ENCODE peak calls at places on chromosomes 5 and 9, in seven cellular contexts. V is GM12892, Y is K562, B is stomach, F is endothelial cell of umbilical vein, X is transverse colon, Z is HepG2. M is an unnamed sample.

GRCh38 chr9:89891221-89892052 is 286.6 kb downstream of the GADD45G start:
- DNase-seq in V (no peak), Y (no peak), B (peak), F (no peak), X (peak), Z (no peak), M (peak)

GRCh38 chr5:155728146-155728856 is 598.7 kb upstream of the SGCD start:
- DNase-seq in V (no peak), Y (no peak), B (peak), F (no peak), X (peak), Z (no peak), M (peak)

GRCh38 chr5:113223831-113224604 is 210.8 kb downstream of the TSSK1B start:
- DNase-seq in V (no peak), Y (no peak), B (no peak), F (no peak), X (no peak), Z (no peak), M (no peak)

GRCh38 chr9:133117271-133118178 is 3.5 kb downstream of the RALGDS start:
- DNase-seq in V (no peak), Y (no peak), B (peak), F (no peak), X (no peak), Z (no peak), M (peak)

GRCh38 chr5:4387295-4387694 is 752.8 kb upstream of the ADAMTS16 start:
- DNase-seq in V (no peak), Y (no peak), B (no peak), F (no peak), X (no peak), Z (no peak), M (no peak)

GRCh38 chr5:102865510-102866314 is 110.6 kb downstream of the PAM start:
- DNase-seq in V (peak), Y (peak), B (peak), F (peak), X (peak), Z (no peak), M (peak)

GRCh38 chr5:143361438-143361837 is 42.0 kb downstream of the NR3C1 start:
- DNase-seq in V (no peak), Y (no peak), B (no peak), F (no peak), X (no peak), Z (no peak), M (no peak)

GRCh38 chr5:500491-500890 is 23.8 kb downstream of the SLC9A3 start:
- DNase-seq in V (no peak), Y (no peak), B (no peak), F (no peak), X (no peak), Z (no peak), M (no peak)

GRCh38 chr5:52789867-52790266 is 2.2 kb downstream of the ITGA1 start:
- DNase-seq in V (no peak), Y (no peak), B (no peak), F (no peak), X (no peak), Z (no peak), M (no peak)

GRCh38 chr5:165310031-165310430 is 1804.6 kb downstream of the MAT2B start:
- DNase-seq in V (no peak), Y (no peak), B (no peak), F (no peak), X (no peak), Z (no peak), M (no peak)

GRCh38 chr9:76311576-76311975 is 82.7 kb downstream of the RFK start:
- DNase-seq in V (no peak), Y (no peak), B (no peak), F (no peak), X (no peak), Z (no peak), M (no peak)

GRCh38 chr9:96219615-96220257 is 82.2 kb downstream of the HSD17B3 start:
- DNase-seq in V (peak), Y (peak), B (peak), F (peak), X (peak), Z (no peak), M (peak)

GRCh38 chr5:122435738-122436137 is 123.7 kb downstream of the SNCAIP start:
- DNase-seq in V (no peak), Y (no peak), B (no peak), F (no peak), X (no peak), Z (no peak), M (no peak)

GRCh38 chr9:86282077-86282978 is at the start of gene ISCA1:
- DNase-seq in V (peak), Y (peak), B (peak), F (peak), X (peak), Z (peak), M (peak)
- TF ChIP-seq POLR2AphosphoS5 in V (peak), Y (peak), B (peak), F (peak), X (peak), Z (peak), M (peak)

GRCh38 chr9:128127990-128128835 is 684 bp upstream of the PTGES2 start:
- DNase-seq in V (peak), Y (peak), B (peak), F (peak), X (peak), Z (peak), M (peak)
- TF ChIP-seq POLR2AphosphoS5 in V (no peak), Y (peak), B (peak), F (peak), X (peak), Z (peak), M (peak)

GRCh38 chr5:40828690-40829661 is 6.0 kb downstream of the RPL37 start:
- DNase-seq in V (no peak), Y (no peak), B (no peak), F (no peak), X (no peak), Z (no peak), M (no peak)

GRCh38 chr5:40826778-40827478 is 8.1 kb downstream of the RPL37 start:
- DNase-seq in V (no peak), Y (no peak), B (no peak), F (no peak), X (no peak), Z (no peak), M (no peak)

GRCh38 chr5:40828021-40828631 is 6.9 kb downstream of the RPL37 start:
- DNase-seq in V (no peak), Y (no peak), B (no peak), F (no peak), X (no peak), Z (no peak), M (no peak)

GRCh38 chr5:40827479-40827977 is 7.5 kb downstream of the RPL37 start:
- DNase-seq in V (no peak), Y (no peak), B (no peak), F (no peak), X (no peak), Z (no peak), M (no peak)

GRCh38 chr5:40823459-40823858 is 11.6 kb downstream of the RPL37 start:
- DNase-seq in V (no peak), Y (no peak), B (no peak), F (no peak), X (no peak), Z (no peak), M (no peak)
- TF ChIP-seq POLR2AphosphoS5 in V (no peak), Y (no peak), B (no peak), F (no peak), X (no peak), Z (no peak), M (no peak)

DNA sequence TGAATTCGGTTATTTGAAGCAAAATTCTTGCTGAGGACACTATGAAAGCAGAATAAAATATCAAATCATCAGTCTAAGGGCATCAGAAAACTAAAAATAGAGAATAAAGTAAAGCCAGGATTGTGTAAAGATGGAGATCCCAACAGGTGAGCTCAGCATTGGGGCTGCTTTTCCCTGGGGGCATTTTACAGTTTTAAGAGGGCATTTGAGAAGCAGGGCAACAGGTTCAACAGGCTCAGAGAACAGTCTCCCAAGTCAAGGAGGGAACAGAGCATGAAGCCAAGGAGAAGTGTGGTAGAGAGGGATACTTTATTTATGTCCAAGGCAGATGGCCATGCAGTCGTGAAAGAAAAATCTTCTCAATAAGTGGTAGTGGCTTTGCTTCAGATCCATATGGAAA is 145.4 kb downstream of the SYK start:
- DNase-seq in V (no peak), Y (no peak), B (no peak), F (no peak), X (no peak), Z (no peak), M (no peak)
- TF ChIP-seq POLR2AphosphoS5 in V (no peak), Y (no peak), B (no peak), F (no peak), X (no peak), Z (no peak), M (no peak)

GRCh38 chr5:115825948-115826347 is 9.5 kb upstream of the CDO1 start:
- DNase-seq in V (no peak), Y (no peak), B (no peak), F (no peak), X (no peak), Z (no peak), M (no peak)

GRCh38 chr5:115835481-115835880 is 5.9 kb downstream of the ATG12 start:
- DNase-seq in V (no peak), Y (no peak), B (no peak), F (no peak), X (no peak), Z (no peak), M (no peak)

GRCh38 chr5:115829913-115830312 is 11.5 kb downstream of the ATG12 start:
- DNase-seq in V (no peak), Y (no peak), B (no peak), F (no peak), X (no peak), Z (no peak), M (no peak)

DNA sequence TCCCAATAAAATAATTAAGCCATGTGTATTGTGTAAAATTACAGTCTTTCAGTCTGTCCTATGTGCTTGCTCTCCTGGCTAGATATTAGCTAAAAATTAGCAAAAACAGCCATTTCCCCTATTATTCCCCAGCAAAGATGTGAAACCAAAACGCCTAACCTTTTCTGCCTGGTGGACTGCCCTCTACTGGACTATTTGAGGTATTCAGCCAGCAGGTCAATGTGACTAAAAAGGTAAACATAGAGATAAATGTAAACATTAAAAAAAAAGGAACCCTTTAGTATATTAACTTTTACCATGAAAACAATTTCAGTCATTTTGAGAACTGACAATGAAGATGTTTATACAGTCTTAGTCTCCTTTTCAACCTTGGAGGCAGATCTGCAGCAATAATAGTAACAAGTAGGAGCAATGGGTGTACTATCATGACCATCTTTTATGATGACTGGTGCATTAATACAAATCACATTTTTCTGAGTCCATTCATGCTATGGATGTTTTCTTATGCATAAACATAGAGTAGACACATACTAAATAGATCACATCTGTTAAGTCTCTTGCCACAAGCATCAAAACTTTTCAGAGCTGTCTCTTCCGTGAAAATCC is 10.1 kb downstream of the ATG12 start:
- DNase-seq in V (no peak), Y (peak), B (no peak), F (peak), X (peak), Z (peak), M (no peak)
- TF ChIP-seq POLR2AphosphoS5 in V (no peak), Y (no peak), B (no peak), F (no peak), X (no peak), Z (no peak), M (no peak)

GRCh38 chr9:5798581-5798980 is 34.3 kb downstream of the ERMP1 start:
- DNase-seq in V (no peak), Y (no peak), B (no peak), F (no peak), X (no peak), Z (no peak), M (no peak)
- TF ChIP-seq POLR2AphosphoS5 in V (no peak), Y (no peak), B (no peak), F (no peak), X (no peak), Z (no peak), M (no peak)

GRCh38 chr9:68457803-68458202 is 82.9 kb downstream of the TMEM252 start:
- DNase-seq in V (no peak), Y (no peak), B (no peak), F (no peak), X (no peak), Z (no peak), M (no peak)

GRCh38 chr9:68454579-68455334 is 85.9 kb downstream of the TMEM252 start:
- DNase-seq in V (no peak), Y (no peak), B (no peak), F (no peak), X (no peak), Z (no peak), M (no peak)

GRCh38 chr9:68462004-68462775 is 78.5 kb downstream of the TMEM252 start:
- DNase-seq in V (no peak), Y (no peak), B (no peak), F (no peak), X (no peak), Z (no peak), M (no peak)

GRCh38 chr9:68455436-68455835 is 85.2 kb downstream of the TMEM252 start:
- DNase-seq in V (no peak), Y (no peak), B (no peak), F (no peak), X (no peak), Z (no peak), M (no peak)

DNA sequence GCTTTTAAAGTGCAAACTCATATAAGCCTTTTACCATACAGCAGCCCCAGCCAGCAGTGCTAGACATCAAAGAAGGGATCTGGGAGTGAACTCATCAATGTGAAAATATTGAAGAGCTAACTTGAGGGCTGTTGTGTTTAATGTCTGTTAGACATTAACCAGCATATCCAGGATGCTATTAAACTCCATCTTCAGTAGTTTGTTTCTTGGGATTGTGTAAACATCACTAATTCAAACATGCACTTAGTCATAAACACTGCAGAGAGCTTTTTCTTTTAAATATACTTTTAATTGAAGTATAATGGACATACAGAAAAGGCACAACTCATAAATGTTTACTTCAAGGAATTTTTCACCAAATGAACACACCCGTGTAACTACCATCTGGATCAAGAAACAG is 81.8 kb downstream of the TMEM252 start:
- DNase-seq in V (no peak), Y (no peak), B (no peak), F (no peak), X (no peak), Z (no peak), M (no peak)
- TF ChIP-seq POLR2AphosphoS5 in V (no peak), Y (no peak), B (no peak), F (no peak), X (peak), Z (no peak), M (no peak)

M was measured in spleen.